ENCODE peak calls at places on chromosomes 7 and 10, in ten cellular contexts. B is transverse colon; Q is A549; G is adrenal gland; W is effector memory CD4-positive, alpha-beta T cell; T is naive thymus-derived CD4-positive, alpha-beta T cell; A is hepatocyte; K is mesenchymal stem cell; H is cardiac muscle cell; R is PC-3. O is an unnamed sample.

GRCh38 chr10:62335326-62335725 is 38.8 kb upstream of the ZNF365 start:
- DNase-seq in Q (no peak), H (peak; percentile 7), R (peak; percentile 69), W (no peak), B (no peak), T (no peak), K (no peak), A (no peak), G (no peak), O (no peak)

GRCh38 chr10:35335718-35336083 is 608 bp upstream of the CCNY start:
- DNase-seq in A (peak; percentile 25), R (peak; percentile 54), G (peak; percentile 27), Q (peak; percentile 44), T (no peak), B (peak; percentile 20), W (no peak), K (peak; percentile 40), H (peak; percentile 21), O (no peak)

GRCh38 chr10:83617692-83618325 is 521.5 kb upstream of the GHITM start:
- DNase-seq in Q (no peak), H (no peak), T (no peak), R (no peak), W (no peak), A (peak; percentile 20), B (no peak), K (peak; percentile 10), G (no peak), O (no peak)

GRCh38 chr10:84510121-84510520 is 181.7 kb downstream of the CCSER2 start:
- DNase-seq in G (no peak), K (peak; percentile 37), Q (no peak), R (no peak), H (peak; percentile 8), T (no peak), B (no peak), A (no peak), W (no peak), O (no peak)

GRCh38 chr10:96832721-96833219 is 672 bp downstream of the LCOR start:
- DNase-seq in T (peak; percentile 87), W (peak; percentile 76), G (peak; percentile 88), K (peak; percentile 79), R (peak; percentile 72), A (peak; percentile 95), Q (peak; percentile 78), B (peak; percentile 90), H (peak; percentile 77), O (peak; percentile 83)

GRCh38 chr10:77925795-77926565 is 575 bp downstream of the DLG5 start:
- DNase-seq in W (no peak), B (peak; percentile 65), Q (peak; percentile 54), T (no peak), K (peak; percentile 47), H (peak; percentile 46), A (peak; percentile 75), R (peak; percentile 85), G (peak; percentile 57), O (peak; percentile 56)

GRCh38 chr10:125812128-125812527 is 10.9 kb downstream of the UROS start:
- DNase-seq in R (peak; percentile 21), T (no peak), K (no peak), B (no peak), H (peak; percentile 42), G (peak; percentile 48), A (no peak), Q (peak; percentile 22), W (no peak), O (no peak)

GRCh38 chr10:60677541-60678129 is 100.6 kb upstream of the CDK1 start:
- DNase-seq in T (no peak), R (no peak), W (no peak), G (no peak), K (no peak), H (no peak), B (no peak), A (no peak), Q (no peak), O (no peak)

GRCh38 chr10:1378473-1378872 is 322.3 kb downstream of the WDR37 start:
- DNase-seq in W (no peak), T (no peak), R (no peak), G (no peak), K (no peak), H (no peak), B (no peak), A (no peak), Q (no peak), O (no peak)

GRCh38 chr10:1376384-1376945 is 320.3 kb downstream of the WDR37 start:
- DNase-seq in G (no peak), Q (no peak), T (no peak), B (no peak), H (no peak), R (no peak), W (no peak), K (no peak), A (no peak), O (no peak)

GRCh38 chr10:1375805-1376170 is 319.6 kb downstream of the WDR37 start:
- DNase-seq in R (no peak), H (no peak), W (no peak), G (no peak), T (no peak), A (no peak), B (no peak), Q (no peak), K (no peak), O (no peak)

GRCh38 chr10:1377756-1378397 is 321.7 kb downstream of the WDR37 start:
- DNase-seq in A (no peak), T (no peak), B (no peak), G (no peak), Q (no peak), H (no peak), W (no peak), R (no peak), K (no peak), O (no peak)

DNA sequence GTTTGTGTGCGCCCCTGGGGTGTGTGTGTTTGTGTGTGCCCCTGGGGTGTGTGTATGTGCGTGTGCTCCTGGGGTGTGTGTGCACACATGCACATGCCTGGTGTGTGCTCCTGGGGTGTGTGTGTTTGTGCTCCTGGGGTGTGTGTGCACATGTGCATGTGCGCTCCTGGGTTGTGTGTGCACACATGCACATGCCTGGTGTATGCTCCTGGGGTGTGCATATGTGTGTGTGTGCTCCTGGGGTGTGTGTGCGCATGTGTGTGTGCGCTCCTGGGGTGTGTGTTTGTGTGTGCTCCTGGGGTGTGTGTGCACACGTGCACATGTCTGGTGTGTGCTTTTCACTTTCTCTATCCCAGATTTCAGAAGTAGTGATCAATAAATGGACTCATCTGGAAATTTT is 321.0 kb downstream of the WDR37 start:
- DNase-seq in A (no peak), W (no peak), H (no peak), R (no peak), B (no peak), Q (no peak), T (no peak), G (no peak), K (no peak), O (no peak)
- H3K9me3 ChIP-seq in A (no peaks in the 10 kb centered on the region), W (no peaks in the 10 kb centered on the region), H (no peaks in the 10 kb centered on the region), R (no peaks in the 10 kb centered on the region), B (no peaks in the 10 kb centered on the region), Q (peaks cover 2% of the 10 kb centered on the region), T (no peaks in the 10 kb centered on the region), G (no peaks in the 10 kb centered on the region), K (peaks cover 3% of the 10 kb centered on the region), O (peaks cover 3% of the 10 kb centered on the region)

DNA sequence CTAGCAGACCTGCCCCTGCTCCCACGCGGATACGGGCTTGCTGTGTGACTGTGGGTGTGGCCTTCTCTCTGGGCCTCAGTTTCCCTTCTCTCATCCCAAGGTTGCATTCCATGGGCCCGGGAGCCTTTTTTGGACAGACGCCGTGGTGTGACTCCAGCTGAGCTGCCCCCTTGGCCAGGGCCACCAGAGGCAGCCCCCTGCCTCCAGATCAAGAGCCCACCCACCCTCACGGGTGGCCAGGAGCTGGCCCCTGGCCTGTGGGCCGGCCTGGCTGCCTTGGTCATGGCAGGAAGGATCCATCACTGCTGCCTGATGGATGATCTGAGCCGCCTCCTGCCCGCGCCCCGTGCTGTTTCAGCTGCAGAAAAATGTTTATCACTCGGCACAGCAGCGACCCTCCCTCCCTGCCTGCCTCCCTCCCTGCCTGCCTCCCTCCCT is 27.8 kb upstream of the ELFN1 start:
- DNase-seq in R (no peak), A (no peak), H (no peak), T (no peak), W (no peak), K (no peak), B (no peak), Q (no peak), G (no peak), O (no peak)
- H3K4me1 ChIP-seq in R (no peaks in the 10 kb centered on the region), A (no peaks in the 10 kb centered on the region), H (peaks cover 10% of the 10 kb centered on the region), T (no peaks in the 10 kb centered on the region), W (no peaks in the 10 kb centered on the region), K (peaks cover 3% of the 10 kb centered on the region), B (no peaks in the 10 kb centered on the region), Q (no peaks in the 10 kb centered on the region), G (no peaks in the 10 kb centered on the region), O (no peaks in the 10 kb centered on the region)

GRCh38 chr7:155562106-155562505 is 15.7 kb upstream of the CNPY1 start:
- DNase-seq in A (no peak), T (no peak), B (no peak), W (no peak), K (no peak), R (no peak), H (no peak), Q (no peak), G (no peak), O (no peak)
- H3K4me3 ChIP-seq in A (no peak overlapping the region), T (no peak overlapping the region), B (no peak overlapping the region), W (no peak overlapping the region), K (no peak overlapping the region), R (no peak overlapping the region), H (no peak overlapping the region), Q (no peak overlapping the region), G (no peak overlapping the region), O (no peak overlapping the region)

GRCh38 chr7:159246702-159247480 is 102.2 kb upstream of the VIPR2 start:
- DNase-seq in K (no peak), R (no peak), G (no peak), A (no peak), H (no peak), T (no peak), B (no peak), Q (no peak), W (no peak), O (no peak)
- H3K9me3 ChIP-seq in K (no peaks in the 10 kb centered on the region), R (no peaks in the 10 kb centered on the region), G (no peaks in the 10 kb centered on the region), A (no peaks in the 10 kb centered on the region), H (no peaks in the 10 kb centered on the region), T (no peaks in the 10 kb centered on the region), B (no peaks in the 10 kb centered on the region), Q (no peaks in the 10 kb centered on the region), W (no peaks in the 10 kb centered on the region), O (no peaks in the 10 kb centered on the region)

DNA sequence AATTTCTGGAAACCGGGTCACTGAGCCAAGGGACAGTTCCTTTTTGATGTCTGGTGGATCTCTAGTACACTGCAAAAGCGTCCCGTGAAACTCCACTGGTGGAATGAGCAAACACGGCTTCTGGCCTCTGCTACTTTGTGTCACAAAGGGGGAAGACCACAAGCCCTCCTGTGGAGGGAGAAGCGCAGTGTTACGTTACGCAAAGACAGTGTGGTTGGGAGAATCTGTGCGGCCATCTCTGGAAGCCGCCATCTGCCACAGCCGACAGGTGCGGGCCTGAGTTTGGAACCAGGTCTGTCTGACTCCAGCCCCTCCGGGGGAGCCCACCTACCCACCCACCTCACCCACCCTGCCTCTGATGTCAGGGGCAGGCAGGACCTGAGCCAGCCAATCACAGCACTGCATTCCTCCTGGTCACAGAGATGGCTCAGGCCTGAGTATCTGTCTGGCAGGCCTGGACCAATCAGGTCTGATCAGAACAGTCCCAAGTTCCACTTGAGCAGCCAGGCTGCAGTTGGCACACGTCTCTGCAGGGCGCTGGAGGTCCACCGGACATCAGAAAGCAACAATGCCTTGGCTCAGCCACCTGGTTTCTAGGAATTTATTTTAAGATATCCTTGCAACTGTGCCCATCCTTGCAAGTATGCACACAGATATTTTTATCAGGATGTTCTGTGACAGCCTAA is 3.0 kb upstream of the CYP2W1 start:
- DNase-seq in W (no peak), H (no peak), A (no peak), B (no peak), K (peak; percentile 19), G (no peak), R (no peak), T (no peak), Q (peak; percentile 44), O (no peak)
- H3K4me1 ChIP-seq in W (peaks cover 4% of the 10 kb centered on the region), H (peaks cover 6% of the 10 kb centered on the region), A (peaks cover 38% of the 10 kb centered on the region), B (peaks cover 34% of the 10 kb centered on the region), K (peaks cover 49% of the 10 kb centered on the region), G (peaks cover 30% of the 10 kb centered on the region), R (peaks cover 4% of the 10 kb centered on the region), T (peaks cover 4% of the 10 kb centered on the region), Q (peaks cover 11% of the 10 kb centered on the region), O (no peaks in the 10 kb centered on the region)

O was measured in lung.